ENCODE peak calls at places on chromosomes 1 and 21, in eight cellular contexts. A is ovary; H is fibroblast of mammary gland; Y is T-helper 2 cell; J is GM10248; Z is activated CD4-positive, alpha-beta T cell treated with anti-CD3 and anti-CD28 coated beads, Interleukin-2, amount 50 U/mL, for 1 hour; P is epithelial cell of esophagus; N is left colon. D is an unnamed sample.

GRCh38 chr1:27785763-27786162 is 12.7 kb downstream of the STX12 start:
- DNase-seq in J (no peak), N (no peak), Z (no peak), P (peak; percentile 80), A (no peak), Y (no peak), H (no peak), D (peak; percentile 70)

GRCh38 chr1:16905112-16905855 is 9.5 kb downstream of the RNU1-2 start:
- DNase-seq in A (no peak), H (peak; percentile 90), P (no peak), Z (no peak), Y (no peak), J (peak; percentile 74), N (no peak), D (peak; percentile 93)

GRCh38 chr1:236024655-236025054 is 40.2 kb downstream of the NID1 start:
- DNase-seq in Y (no peak), Z (no peak), A (no peak), J (no peak), N (no peak), H (peak; percentile 89), P (no peak), D (no peak)

GRCh38 chr1:9211291-9211811 is 23.2 kb upstream of the H6PD start:
- DNase-seq in A (no peak), N (no peak), H (peak; percentile 92), J (no peak), Z (no peak), Y (no peak), P (no peak), D (no peak)

GRCh38 chr1:117113199-117113598 is 8.3 kb downstream of the TRIM45 start:
- DNase-seq in A (no peak), P (no peak), J (no peak), Y (no peak), H (no peak), N (no peak), Z (no peak), D (no peak)

GRCh38 chr1:9400425-9401079 is 107.9 kb downstream of the SPSB1 start:
- DNase-seq in A (no peak), Y (no peak), J (no peak), N (peak; percentile 55), H (no peak), P (peak; percentile 18), Z (no peak), D (no peak)

GRCh38 chr1:155196103-155196892 is 11.4 kb downstream of the THBS3 start:
- DNase-seq in A (peak; percentile 59), P (no peak), Z (no peak), H (no peak), N (no peak), J (no peak), Y (no peak), D (no peak)

GRCh38 chr1:56448937-56449336 is 130.4 kb downstream of the PLPP3 start:
- DNase-seq in H (peak; percentile 72), N (no peak), J (no peak), P (peak; percentile 16), A (no peak), Z (no peak), Y (no peak), D (peak; percentile 41)

GRCh38 chr1:244237445-244237844 is 186.4 kb downstream of the ZBTB18 start:
- DNase-seq in N (no peak), P (peak; percentile 19), Z (no peak), A (no peak), H (no peak), Y (no peak), J (no peak), D (no peak)

GRCh38 chr1:33338495-33339211 is 17.8 kb upstream of the A3GALT2 start:
- DNase-seq in Y (no peak), P (peak; percentile 61), J (no peak), A (peak; percentile 47), Z (no peak), N (no peak), H (peak; percentile 97), D (peak; percentile 60)

GRCh38 chr1:113217447-113218208 is 144.6 kb downstream of the LRIG2 start:
- DNase-seq in A (peak; percentile 79), Y (no peak), J (no peak), H (no peak), P (no peak), Z (no peak), N (peak; percentile 54), D (no peak)

GRCh38 chr21:45617021-45617930 is 26.2 kb upstream of the PCBP3 start:
- DNase-seq in N (no peak), P (no peak), J (no peak), H (no peak), Z (no peak), Y (no peak), A (no peak), D (no peak)

GRCh38 chr21:33541105-33541711 is 709 bp downstream of the GART start:
- DNase-seq in P (peak; percentile 20), Z (no peak), H (peak; percentile 28), J (no peak), A (peak; percentile 33), N (peak; percentile 27), Y (no peak), D (no peak)

GRCh38 chr1:64986903-64987871 is 20.8 kb upstream of the JAK1 start:
- DNase-seq in P (no peak), Z (no peak), Y (no peak), A (no peak), N (peak; percentile 32), H (peak; percentile 45), J (peak; percentile 65), D (peak; percentile 37)

GRCh38 chr1:186578325-186579016 is 101.8 kb downstream of the PTGS2 start:
- DNase-seq in N (no peak), P (peak; percentile 82), J (no peak), Y (no peak), H (no peak), Z (no peak), A (no peak), D (peak; percentile 94)

GRCh38 chr1:62778208-62778607 is 5.7 kb upstream of the ATG4C start:
- DNase-seq in H (no peak), P (peak; percentile 59), A (no peak), Y (no peak), J (no peak), N (no peak), Z (no peak), D (peak; percentile 61)

GRCh38 chr1:228379666-228380065 is 27.0 kb downstream of the TRIM11 start:
- DNase-seq in N (no peak), H (no peak), A (no peak), J (no peak), P (no peak), Y (no peak), Z (no peak), D (no peak)

GRCh38 chr1:159509440-159510222 is 26.2 kb downstream of the OR10J5 start:
- DNase-seq in P (no peak), Z (no peak), Y (no peak), A (no peak), N (no peak), J (no peak), H (no peak), D (no peak)

GRCh38 chr1:15343729-15344128 is 66.0 kb upstream of the EFHD2 start:
- DNase-seq in H (no peak), Z (no peak), A (peak; percentile 64), J (no peak), Y (no peak), N (no peak), P (no peak), D (no peak)

GRCh38 chr1:59029366-59029765 is 245.5 kb upstream of the JUN start:
- DNase-seq in J (no peak), H (no peak), P (no peak), Z (no peak), Y (no peak), N (no peak), A (no peak), D (no peak)

GRCh38 chr1:197619008-197619640 is 156.2 kb downstream of the DENND1B start:
- DNase-seq in J (no peak), N (no peak), H (peak; percentile 42), A (no peak), Y (no peak), Z (no peak), P (peak; percentile 15), D (peak; percentile 34)

GRCh38 chr1:24193046-24193445 is 6.0 kb upstream of the IFNLR1 start:
- DNase-seq in H (no peak), J (no peak), P (peak; percentile 30), Y (no peak), Z (no peak), N (no peak), A (no peak), D (no peak)

GRCh38 chr1:110538082-110538481 is 19.1 kb upstream of the KCNA10 start:
- DNase-seq in Z (no peak), J (no peak), N (no peak), A (no peak), H (no peak), P (no peak), Y (no peak), D (no peak)

GRCh38 chr1:160954158-160955104 is at the start of gene ITLN2:
- DNase-seq in Z (peak; percentile 39), A (no peak), J (peak; percentile 75), H (peak; percentile 30), P (peak; percentile 54), N (peak; percentile 32), Y (no peak), D (peak; percentile 47)

GRCh38 chr1:202014060-202014459 is 3.7 kb downstream of the ELF3 start:
- DNase-seq in N (no peak), Y (no peak), Z (no peak), A (no peak), J (no peak), P (no peak), H (no peak), D (no peak)

GRCh38 chr1:245835386-245835785 is 671.7 kb downstream of the SMYD3 start:
- DNase-seq in H (no peak), Z (no peak), J (no peak), P (no peak), A (no peak), Y (no peak), N (no peak), D (no peak)

GRCh38 chr1:12581179-12581578 is 36.8 kb downstream of the DHRS3 start:
- DNase-seq in A (no peak), Z (no peak), J (no peak), H (no peak), P (no peak), N (no peak), Y (no peak), D (no peak)